ENCODE peak calls at places on chromosomes 7 and 10, in seven cellular contexts. Z is tibial artery, X is NCI-H1092, Q is endothelial cell, V is HFFc6, M is NB4, I is neural crest cell. W is an unnamed sample.
A peak's percentile ranks its signal among the peaks of the same experiment; 100 is the strongest.

GRCh38 chr10:132239126-132240031 is 52.6 kb downstream of the DPYSL4 start:
- DNase-seq in M (no peak), Z (no peak), Q (no peak), I (no peak), X (no peak), V (no peak), W (no peak)

GRCh38 chr10:114022292-114022691 is 21.4 kb upstream of the ADRB1 start:
- DNase-seq in V (no peak), M (no peak), Q (no peak), I (no peak), Z (no peak), X (no peak), W (no peak)

GRCh38 chr7:24283900-24284698 is at the start of gene NPY:
- DNase-seq in Q (peak; percentile 23), Z (no peak), X (no peak), M (no peak), I (peak; percentile 2), V (no peak), W (no peak)

GRCh38 chr7:12851142-12851541 is 163.7 kb downstream of the ARL4A start:
- DNase-seq in Z (no peak), I (no peak), M (no peak), X (no peak), Q (no peak), V (no peak), W (no peak)

GRCh38 chr10:132329565-132330485 is 2.2 kb upstream of the LRRC27 start:
- DNase-seq in M (peak; percentile 81), I (no peak), V (peak; percentile 66), Q (no peak), Z (peak; percentile 48), X (no peak), W (peak; percentile 55)

GRCh38 chr7:91164531-91164930 is 99.7 kb upstream of the FZD1 start:
- DNase-seq in Z (no peak), M (no peak), V (no peak), I (no peak), X (no peak), Q (no peak), W (no peak)

GRCh38 chr7:484365-485101 is 35.1 kb downstream of the PDGFA start:
- DNase-seq in I (no peak), Q (no peak), Z (peak; percentile 10), V (no peak), M (no peak), X (no peak), W (no peak)

GRCh38 chr7:105097619-105098018 is 83.6 kb downstream of the KMT2E start:
- DNase-seq in Z (no peak), Q (no peak), X (no peak), I (no peak), M (no peak), V (peak; percentile 90), W (peak; percentile 89)

GRCh38 chr10:6396652-6397051 is 183.4 kb downstream of the PRKCQ start:
- DNase-seq in I (no peak), V (peak; percentile 85), Z (no peak), M (peak; percentile 90), Q (no peak), X (no peak), W (no peak)

GRCh38 chr7:142828101-142828500 is 26.8 kb upstream of the EPHB6 start:
- DNase-seq in V (no peak), M (no peak), Q (no peak), X (no peak), I (no peak), Z (no peak), W (no peak)

GRCh38 chr10:42937649-42938180 is 139.2 kb upstream of the RET start:
- DNase-seq in Q (no peak), Z (no peak), I (no peak), V (no peak), M (no peak), X (no peak), W (no peak)

GRCh38 chr7:77222065-77222464 is 22.4 kb upstream of the FGL2 start:
- DNase-seq in Q (no peak), V (no peak), M (no peak), I (no peak), X (no peak), Z (no peak), W (no peak)

GRCh38 chr7:47255441-47255840 is 326.5 kb downstream of the TNS3 start:
- DNase-seq in I (no peak), Z (no peak), M (no peak), X (no peak), Q (no peak), V (no peak), W (no peak)

GRCh38 chr7:118855290-118855689 is 630.8 kb downstream of the ANKRD7 start:
- DNase-seq in I (no peak), M (no peak), Q (no peak), Z (no peak), X (peak; percentile 41), V (no peak), W (no peak)

GRCh38 chr10:11757452-11757819 is 15.3 kb downstream of the ECHDC3 start:
- DNase-seq in V (peak; percentile 85), I (no peak), X (peak; percentile 46), Z (peak; percentile 85), Q (no peak), M (no peak), W (no peak)

GRCh38 chr10:86711957-86712708 is 43.8 kb downstream of the LDB3 start:
- DNase-seq in X (no peak), I (peak; percentile 47), Z (peak; percentile 52), V (no peak), M (peak; percentile 68), Q (peak; percentile 33), W (peak; percentile 24)

GRCh38 chr10:80515941-80516340 is 21.8 kb upstream of the SH2D4B start:
- DNase-seq in Q (no peak), V (no peak), M (no peak), I (no peak), Z (peak; percentile 12), X (no peak), W (no peak)

GRCh38 chr10:73789659-73790055 is 4.3 kb downstream of the ZSWIM8 start:
- DNase-seq in Q (no peak), X (no peak), M (no peak), I (no peak), V (no peak), Z (no peak), W (no peak)

GRCh38 chr7:49500741-49501140 is 272.7 kb upstream of the VWC2 start:
- DNase-seq in X (no peak), Q (no peak), V (no peak), Z (no peak), M (no peak), I (no peak), W (no peak)

GRCh38 chr7:101537205-101537604 is 91.9 kb downstream of the MYL10 start:
- DNase-seq in Q (no peak), M (no peak), X (no peak), V (peak; percentile 22), I (no peak), Z (no peak), W (no peak)

GRCh38 chr7:136056827-136057226 is 79.7 kb upstream of the MTPN start:
- DNase-seq in I (no peak), V (no peak), M (no peak), Z (no peak), Q (no peak), X (no peak), W (no peak)

GRCh38 chr7:40167291-40167690 is 32.5 kb downstream of the SUGCT start:
- DNase-seq in M (no peak), I (no peak), V (no peak), X (no peak), Q (no peak), Z (no peak), W (no peak)

GRCh38 chr10:126525326-126525725 is 137.0 kb upstream of the ADAM12 start:
- DNase-seq in I (no peak), Q (no peak), V (no peak), X (no peak), M (no peak), Z (no peak), W (no peak)

GRCh38 chr7:23246540-23246939 is at the start of gene GPNMB:
- DNase-seq in V (peak; percentile 94), X (no peak), M (no peak), I (no peak), Q (no peak), Z (peak; percentile 85), W (peak; percentile 98)

GRCh38 chr10:110069502-110069982 is 61.8 kb downstream of the ADD3 start:
- DNase-seq in M (peak; percentile 25), Q (no peak), X (no peak), I (no peak), V (no peak), Z (no peak), W (peak; percentile 59)

GRCh38 chr7:85274452-85274851 is 87.6 kb upstream of the SEMA3D start:
- DNase-seq in Q (no peak), V (no peak), I (no peak), X (no peak), Z (no peak), M (no peak), W (no peak)

GRCh38 chr7:135151162-135151932 is 3.5 kb downstream of the TMEM140 start:
- DNase-seq in M (no peak), Z (no peak), V (no peak), I (no peak), Q (no peak), X (no peak), W (no peak)

GRCh38 chr7:39540320-39540719 is 25.9 kb upstream of the YAE1 start:
- DNase-seq in V (no peak), M (no peak), X (peak; percentile 82), I (no peak), Q (no peak), Z (no peak), W (no peak)

GRCh38 chr7:78563186-78563585 is 764.6 kb downstream of the PHTF2 start:
- DNase-seq in Q (no peak), M (no peak), V (no peak), X (no peak), Z (no peak), I (no peak), W (no peak)

GRCh38 chr7:27590421-27590820 is 72.3 kb downstream of the HIBADH start:
- DNase-seq in I (no peak), X (no peak), M (no peak), Z (no peak), V (no peak), Q (no peak), W (no peak)

GRCh38 chr10:93797825-93798224 is 40.1 kb downstream of the LGI1 start:
- DNase-seq in M (no peak), I (no peak), X (no peak), Q (no peak), Z (no peak), V (no peak), W (no peak)

GRCh38 chr10:83023647-83024046 is 1115.7 kb upstream of the GHITM start:
- DNase-seq in V (no peak), Q (no peak), M (no peak), Z (no peak), X (no peak), I (no peak), W (peak; percentile 66)

GRCh38 chr7:69677054-69677847 is 79.0 kb downstream of the AUTS2 start:
- DNase-seq in V (no peak), Q (no peak), I (no peak), M (peak; percentile 49), Z (no peak), X (no peak), W (no peak)

GRCh38 chr7:5266148-5267028 is 16.4 kb upstream of the SLC29A4 start:
- DNase-seq in Q (no peak), I (no peak), X (no peak), M (peak; percentile 42), V (no peak), Z (no peak), W (no peak)

GRCh38 chr7:30321992-30322637 is 37.7 kb downstream of the ZNRF2 start:
- DNase-seq in Z (no peak), Q (no peak), I (no peak), X (no peak), M (peak; percentile 77), V (no peak), W (no peak)